ENCODE peak calls at places on chromosome 15, in seven cellular contexts. A, S, X, G, E, P and H are unnamed samples.

GRCh38 chr15:100761253-100761935 is 118.2 kb upstream of the ALDH1A3 start:
- DNase-seq in A (no peak), X (no peak), G (no peak), P (no peak), S (no peak), E (no peak), H (no peak)

GRCh38 chr15:68428431-68428940 is 3.5 kb downstream of the ITGA11 start:
- DNase-seq in G (no peak), E (no peak), P (no peak), X (no peak), S (no peak), A (no peak), H (no peak)

GRCh38 chr15:74290645-74291044 is 54.5 kb downstream of the CCDC33 start:
- DNase-seq in S (no peak), X (no peak), P (no peak), A (no peak), E (no peak), G (no peak), H (no peak)

GRCh38 chr15:39854161-39854560 is 65.9 kb downstream of the GPR176 start:
- DNase-seq in A (no peak), P (no peak), G (peak; percentile 60), X (no peak), S (no peak), E (no peak), H (no peak)

GRCh38 chr15:29822685-29823459 is 604 bp upstream of the TJP1 start:
- DNase-seq in S (peak; percentile 31), G (peak; percentile 98), E (peak; percentile 66), P (no peak), A (peak; percentile 82), X (peak; percentile 67), H (peak; percentile 66)

GRCh38 chr15:25850154-25851111 is 12.7 kb downstream of the ATP10A start:
- DNase-seq in X (peak; percentile 79), E (peak; percentile 74), G (peak; percentile 94), P (peak; percentile 52), A (peak; percentile 72), S (peak; percentile 67), H (peak; percentile 82)

GRCh38 chr15:50906954-50907865 is 1.3 kb upstream of the AP4E1 start:
- DNase-seq in S (no peak), A (no peak), G (peak; percentile 31), E (peak; percentile 73), P (peak; percentile 55), X (peak; percentile 50), H (no peak)

GRCh38 chr15:98062869-98063268 is 102.4 kb downstream of the ARRDC4 start:
- DNase-seq in X (no peak), E (no peak), G (no peak), A (no peak), P (no peak), S (no peak), H (no peak)

GRCh38 chr15:58748787-58749531 is 548 bp downstream of the ADAM10 start:
- DNase-seq in S (peak; percentile 89), X (peak; percentile 12), G (peak; percentile 84), P (peak; percentile 66), E (peak; percentile 39), A (peak; percentile 52), H (peak; percentile 38)

GRCh38 chr15:50353251-50353998 is 1.6 kb downstream of the GABPB1 start:
- DNase-seq in P (peak; percentile 40), S (no peak), X (peak; percentile 51), A (peak; percentile 18), G (peak; percentile 92), E (no peak), H (no peak)

GRCh38 chr15:100725121-100726069 is 123.0 kb downstream of the ASB7 start:
- DNase-seq in P (no peak), A (no peak), G (peak; percentile 82), E (no peak), S (no peak), X (peak; percentile 37), H (peak; percentile 26)

GRCh38 chr15:39920510-39921273 is 626 bp upstream of the GPR176 start:
- DNase-seq in A (peak; percentile 76), G (peak; percentile 97), S (peak; percentile 90), E (peak; percentile 11), P (peak; percentile 61), X (peak; percentile 80), H (peak; percentile 73)

GRCh38 chr15:54045397-54045796 is 67.2 kb downstream of the UNC13C start:
- DNase-seq in E (no peak), A (no peak), X (no peak), S (no peak), G (no peak), P (no peak), H (no peak)

GRCh38 chr15:69489101-69489571 is 36.5 kb downstream of the RPLP1 start:
- DNase-seq in S (no peak), A (no peak), P (no peak), X (peak; percentile 13), E (no peak), G (peak; percentile 59), H (no peak)

GRCh38 chr15:91929509-91929908 is 76.0 kb downstream of the SLCO3A1 start:
- DNase-seq in A (no peak), X (no peak), E (no peak), G (no peak), P (no peak), S (no peak), H (no peak)

GRCh38 chr15:58985443-58985842 is 2.0 kb upstream of the RNF111 start:
- DNase-seq in X (no peak), E (peak; percentile 11), P (no peak), A (peak; percentile 45), S (peak; percentile 27), G (peak; percentile 64), H (no peak)

GRCh38 chr15:74391604-74392401 is 24.4 kb upstream of the CYP11A1 start:
- DNase-seq in A (no peak), P (no peak), S (no peak), X (no peak), E (no peak), G (no peak), H (no peak)

GRCh38 chr15:44595246-44595645 is 58.3 kb downstream of the EIF3J start:
- DNase-seq in A (peak; percentile 20), P (no peak), E (no peak), X (no peak), G (no peak), S (no peak), H (no peak)

GRCh38 chr15:85649372-85649771 is 145.4 kb downstream of the KLHL25 start:
- DNase-seq in X (no peak), A (peak; percentile 57), E (peak; percentile 74), S (no peak), P (no peak), G (peak; percentile 93), H (peak; percentile 38)

GRCh38 chr15:90571063-90571541 is 41.4 kb downstream of the CRTC3 start:
- DNase-seq in G (peak; percentile 85), P (peak; percentile 26), X (peak; percentile 91), S (no peak), A (peak; percentile 81), E (no peak), H (no peak)

GRCh38 chr15:101399431-101399830 is 90.1 kb downstream of the PCSK6 start:
- DNase-seq in S (no peak), G (no peak), X (no peak), E (no peak), P (no peak), A (no peak), H (no peak)

GRCh38 chr15:45111390-45112142 is 2.4 kb downstream of the DUOX2 start:
- DNase-seq in A (no peak), X (no peak), G (no peak), S (peak; percentile 35), P (no peak), E (no peak), H (no peak)

GRCh38 chr15:78621810-78622402 is 1.1 kb upstream of the CHRNA3 start:
- DNase-seq in S (no peak), P (no peak), E (no peak), X (no peak), A (no peak), G (no peak), H (no peak)

GRCh38 chr15:78620021-78620838 is 566 bp downstream of the CHRNA3 start:
- DNase-seq in X (no peak), E (no peak), P (no peak), G (peak; percentile 13), A (no peak), S (peak; percentile 84), H (no peak)

GRCh38 chr15:78618490-78618934 is 2.3 kb downstream of the CHRNA3 start:
- DNase-seq in P (peak; percentile 83), G (peak; percentile 88), E (peak; percentile 66), X (peak; percentile 88), S (peak; percentile 90), A (peak; percentile 94), H (peak; percentile 88)

GRCh38 chr15:78619022-78619950 is 1.5 kb downstream of the CHRNA3 start:
- DNase-seq in A (no peak), S (peak; percentile 45), P (no peak), X (no peak), E (no peak), G (no peak), H (no peak)

DNA sequence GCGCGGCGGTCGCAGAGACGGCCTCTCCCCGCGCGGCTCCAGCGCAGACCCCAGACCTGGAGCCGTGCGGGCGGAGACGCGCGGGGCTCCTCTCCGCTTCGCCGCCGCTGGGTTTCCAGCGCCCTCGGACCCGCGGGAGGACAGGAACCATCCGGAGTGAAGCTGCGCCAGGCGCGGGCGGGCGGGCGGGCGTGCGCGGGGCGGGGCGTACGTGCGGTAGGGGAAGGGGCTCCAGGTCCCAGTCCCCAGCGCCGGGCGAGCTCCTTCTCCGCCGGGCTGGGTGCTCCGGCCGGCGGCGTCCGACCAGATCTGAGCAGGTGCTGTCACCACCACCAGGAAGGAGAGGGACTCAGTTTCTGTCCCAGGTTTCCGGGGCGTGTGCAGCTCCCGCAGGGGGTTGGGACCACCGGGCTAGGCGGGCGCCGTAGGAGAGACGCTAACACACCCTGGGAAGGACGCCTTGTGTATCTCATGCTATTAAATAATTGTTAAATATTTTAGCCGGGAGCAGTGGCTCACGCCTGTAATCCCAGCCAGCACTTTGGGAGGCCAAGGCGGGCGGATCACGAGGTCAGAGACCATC is at the start of gene CHRNA3:
- DNase-seq in S (no peak), G (no peak), A (no peak), X (no peak), E (no peak), P (no peak), H (no peak)
- H3K4me3 ChIP-seq in S (peak within 1 kb of the TSS; percentile 73), G (no peak within 1 kb of the TSS), A (no peak within 1 kb of the TSS), X (peak within 1 kb of the TSS; percentile 56), E (peak within 1 kb of the TSS; percentile 62), P (no peak within 1 kb of the TSS), H (no peak within 1 kb of the TSS)

GRCh38 chr15:80071652-80072051 is 12.2 kb downstream of the ZFAND6 start:
- DNase-seq in G (no peak), A (no peak), S (no peak), E (no peak), X (no peak), P (no peak), H (no peak)
- H3K4me1 ChIP-seq in G (peaks cover 64% of the 10 kb centered on the region), A (peaks cover 77% of the 10 kb centered on the region), S (peaks cover 33% of the 10 kb centered on the region), E (peaks cover 76% of the 10 kb centered on the region), X (peaks cover 32% of the 10 kb centered on the region), P (peaks cover 59% of the 10 kb centered on the region), H (peaks cover 2% of the 10 kb centered on the region)

GRCh38 chr15:88241060-88241459 is 15.5 kb downstream of the NTRK3 start:
- DNase-seq in X (no peak), S (no peak), G (no peak), E (no peak), P (no peak), A (no peak), H (no peak)
- H3K4me3 ChIP-seq in X (no peak overlapping the region), S (no peak overlapping the region), G (no peak overlapping the region), E (no peak overlapping the region), P (no peak overlapping the region), A (no peak overlapping the region), H (no peak overlapping the region)

DNA sequence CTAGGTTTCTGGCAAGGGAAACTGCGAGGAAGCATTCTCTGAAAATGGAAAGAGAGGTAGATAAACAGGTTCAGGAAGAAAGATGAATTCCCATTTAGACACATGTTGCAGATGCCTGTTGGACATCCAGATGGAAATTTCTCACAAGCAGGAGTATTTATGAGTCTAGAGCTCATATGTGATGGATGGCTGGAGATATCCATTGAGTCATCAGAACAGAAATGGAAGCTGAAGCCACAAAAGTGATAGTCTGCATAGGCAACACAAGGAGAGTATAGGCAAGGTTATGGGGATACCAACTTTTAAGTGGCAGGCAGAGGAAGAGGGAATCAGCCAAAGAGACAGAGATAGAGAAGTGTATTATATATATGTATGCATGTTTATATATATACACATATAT is 6.3 kb upstream of the RAMAC start:
- DNase-seq in E (no peak), A (no peak), S (no peak), X (no peak), G (no peak), P (no peak), H (no peak)
- H3K4me1 ChIP-seq in E (peaks cover 3% of the 10 kb centered on the region), A (peaks cover 2% of the 10 kb centered on the region), S (no peaks in the 10 kb centered on the region), X (no peaks in the 10 kb centered on the region), G (no peaks in the 10 kb centered on the region), P (no peaks in the 10 kb centered on the region), H (no peaks in the 10 kb centered on the region)